ENCODE peak calls at places on chromosomes 11 and 22, in five cellular contexts. A is activated CD4-positive, alpha-beta T cell treated with anti-CD3 and anti-CD28 coated beads, Interleukin-2, amount 10 ng/mL, durations not matched to agents 7 days and 5 days; H is EH; Q is T-helper 2 cell treated with Interferon-gamma antibody and Interleukin-4, amounts not matched to agents 5 μg/mL and 100 μg/mL, for 36 hours; L is activated effector memory CD4-positive, alpha-beta T cell treated with anti-CD3 and anti-CD28 coated beads, Interleukin-2, amount 50 U/mL, for 16 hours. S is an unnamed sample.

GRCh38 chr11:76781861-76782500 is 1.2 kb upstream of the TSKU start:
- DNase-seq in A (no peak), H (no peak), Q (no peak), L (no peak), S (no peak)

GRCh38 chr11:109001585-109001984 is 336.7 kb downstream of the DDX10 start:
- DNase-seq in A (no peak), H (no peak), Q (no peak), L (no peak), S (no peak)

GRCh38 chr11:72100009-72100408 is 3.1 kb downstream of the LAMTOR1 start:
- DNase-seq in A (no peak), H (no peak), Q (no peak), L (no peak), S (no peak)

GRCh38 chr11:11472096-11472495 is 119.0 kb upstream of the CSNK2A3 start:
- DNase-seq in A (no peak), H (no peak), Q (no peak), L (no peak), S (no peak)

GRCh38 chr11:125959511-125959910 is 13.7 kb downstream of the VSIG10L2 start:
- DNase-seq in A (no peak), H (no peak), Q (no peak), L (no peak), S (no peak)

GRCh38 chr22:38214248-38215056 is 12.7 kb downstream of the MAFF start:
- DNase-seq in A (peak; percentile 61), H (peak; percentile 71), Q (peak; percentile 48), L (peak; percentile 89), S (peak; percentile 76)

GRCh38 chr22:40401981-40402406 is 31.6 kb downstream of the SGSM3 start:
- DNase-seq in A (no peak), H (no peak), Q (peak; percentile 18), L (peak; percentile 62), S (no peak)

GRCh38 chr11:92311616-92312449 is 87.2 kb downstream of the FAT3 start:
- DNase-seq in A (no peak), H (peak; percentile 18), Q (no peak), L (no peak), S (no peak)

GRCh38 chr11:116171271-116172140 is 601.3 kb downstream of the BUD13 start:
- DNase-seq in A (peak; percentile 1), H (no peak), Q (no peak), L (no peak), S (no peak)

GRCh38 chr11:117229931-117230285 is 2.0 kb downstream of the PCSK7 start:
- DNase-seq in A (no peak), H (no peak), Q (no peak), L (no peak), S (peak; percentile 36)

GRCh38 chr11:95659088-95659487 is 130.5 kb downstream of the FAM76B start:
- DNase-seq in A (no peak), H (no peak), Q (no peak), L (no peak), S (no peak)

GRCh38 chr11:110896358-110896757 is 184.1 kb upstream of the ARHGAP20 start:
- DNase-seq in A (no peak), H (peak; percentile 84), Q (no peak), L (no peak), S (no peak)

S was measured in aorta.